ENCODE peak calls at places on chromosomes 11 and 22, in four cellular contexts. D, N, B and Y are unnamed samples.

GRCh38 chr11:17496406-17496805 is 19.8 kb upstream of the ABCC8 start:
- DNase-seq in N (no peak), B (no peak), D (peak; percentile 4), Y (no peak)

GRCh38 chr22:17470880-17471500 is 92.3 kb upstream of the SLC25A18 start:
- DNase-seq in D (no peak), B (no peak), N (no peak), Y (no peak)

GRCh38 chr22:38291201-38291777 is 18.5 kb upstream of the TMEM184B start:
- DNase-seq in B (no peak), D (no peak), N (no peak), Y (no peak)

GRCh38 chr11:35995872-35996271 is 52.0 kb downstream of the LDLRAD3 start:
- DNase-seq in D (no peak), B (no peak), N (no peak), Y (no peak)

GRCh38 chr11:119721129-119722120 is 7.6 kb downstream of the NECTIN1 start:
- DNase-seq in D (peak; percentile 89), B (peak; percentile 21), N (no peak), Y (no peak)

GRCh38 chr11:70824590-70825300 is 426.4 kb downstream of the CTTN start:
- DNase-seq in D (no peak), N (no peak), B (no peak), Y (no peak)

GRCh38 chr11:36817336-36817965 is 219.4 kb upstream of the RAG2 start:
- DNase-seq in B (no peak), D (peak; percentile 3), N (no peak), Y (no peak)

GRCh38 chr11:131748146-131749050 is 378.0 kb downstream of the NTM start:
- DNase-seq in N (peak; percentile 2), D (peak; percentile 79), B (peak; percentile 10), Y (peak; percentile 66)

GRCh38 chr22:28955817-28956216 is 72.4 kb downstream of the ZNRF3 start:
- DNase-seq in B (no peak), N (peak; percentile 10), D (peak; percentile 67), Y (peak; percentile 46)

GRCh38 chr22:37182101-37182948 is 5.7 kb downstream of the C1QTNF6 start:
- DNase-seq in D (no peak), B (no peak), N (no peak), Y (no peak)

GRCh38 chr22:50019316-50019715 is 6.8 kb upstream of the IL17REL start:
- DNase-seq in B (no peak), N (no peak), D (no peak), Y (no peak)

GRCh38 chr11:80371931-80372330 is 931.1 kb upstream of the TENM4 start:
- DNase-seq in D (no peak), B (no peak), N (no peak), Y (no peak)

GRCh38 chr11:112925516-112926310 is 35.5 kb upstream of the NCAM1 start:
- DNase-seq in B (no peak), D (no peak), N (no peak), Y (no peak)

GRCh38 chr22:31230155-31230870 is 18.2 kb downstream of the LIMK2 start:
- DNase-seq in B (no peak), N (no peak), D (peak; percentile 21), Y (peak; percentile 44)

GRCh38 chr11:720642-721346 is 14.8 kb downstream of the EPS8L2 start:
- DNase-seq in B (peak; percentile 31), D (no peak), N (peak; percentile 73), Y (peak; percentile 80)

GRCh38 chr11:6385046-6385777 is 5.1 kb upstream of the SMPD1 start:
- DNase-seq in N (no peak), D (no peak), B (no peak), Y (no peak)